ENCODE peak calls at places on chromosomes 13 and 19, in six cellular contexts. One of them, this sample, is unnamed.

GRCh38 chr13:111211789-111212516 is 96.8 kb downstream of the ARHGEF7 start:
- DNase-seq in iris pigment epithelial cell: peak; percentile 68
- DNase-seq in T-helper 1 cell: no peak
- DNase-seq in stimulated activated CD8-positive, alpha-beta memory T cell treated with anti-CD3 and anti-CD28 coated beads, Interleukin-4, amount 100 ng/mL, for 4 hours: no peak
- DNase-seq in LNCaP clone FGC: no peak
- DNase-seq in tibial nerve: no peak
- DNase-seq in this sample: peak; percentile 66

GRCh38 chr19:29587518-29587986 is 18.5 kb upstream of the POP4 start:
- DNase-seq in iris pigment epithelial cell: peak; percentile 2
- DNase-seq in tibial nerve: no peak
- DNase-seq in LNCaP clone FGC: no peak
- DNase-seq in stimulated activated CD8-positive, alpha-beta memory T cell treated with anti-CD3 and anti-CD28 coated beads, Interleukin-4, amount 100 ng/mL, for 4 hours: peak; percentile 45
- DNase-seq in T-helper 1 cell: no peak
- DNase-seq in this sample: no peak

GRCh38 chr13:32206097-32206740 is 108.9 kb downstream of the ZAR1L start:
- DNase-seq in T-helper 1 cell: no peak
- DNase-seq in tibial nerve: no peak
- DNase-seq in LNCaP clone FGC: peak; percentile 34
- DNase-seq in stimulated activated CD8-positive, alpha-beta memory T cell treated with anti-CD3 and anti-CD28 coated beads, Interleukin-4, amount 100 ng/mL, for 4 hours: no peak
- DNase-seq in iris pigment epithelial cell: no peak
- DNase-seq in this sample: peak; percentile 32

GRCh38 chr19:48569814-48570213 is 17.8 kb downstream of the SULT2B1 start:
- DNase-seq in stimulated activated CD8-positive, alpha-beta memory T cell treated with anti-CD3 and anti-CD28 coated beads, Interleukin-4, amount 100 ng/mL, for 4 hours: no peak
- DNase-seq in T-helper 1 cell: no peak
- DNase-seq in LNCaP clone FGC: no peak
- DNase-seq in iris pigment epithelial cell: peak; percentile 55
- DNase-seq in tibial nerve: no peak
- DNase-seq in this sample: peak; percentile 24

GRCh38 chr19:18750295-18750970 is 40.7 kb downstream of the COMP start:
- DNase-seq in tibial nerve: no peak
- DNase-seq in iris pigment epithelial cell: no peak
- DNase-seq in LNCaP clone FGC: no peak
- DNase-seq in stimulated activated CD8-positive, alpha-beta memory T cell treated with anti-CD3 and anti-CD28 coated beads, Interleukin-4, amount 100 ng/mL, for 4 hours: no peak
- DNase-seq in T-helper 1 cell: no peak
- DNase-seq in this sample: no peak

GRCh38 chr13:101455863-101456262 is 3.4 kb downstream of the ITGBL1 start:
- DNase-seq in T-helper 1 cell: no peak
- DNase-seq in LNCaP clone FGC: no peak
- DNase-seq in tibial nerve: no peak
- DNase-seq in iris pigment epithelial cell: peak; percentile 98
- DNase-seq in stimulated activated CD8-positive, alpha-beta memory T cell treated with anti-CD3 and anti-CD28 coated beads, Interleukin-4, amount 100 ng/mL, for 4 hours: no peak
- DNase-seq in this sample: peak; percentile 88

GRCh38 chr13:94433055-94433947 is 46.2 kb downstream of the DCT start:
- DNase-seq in iris pigment epithelial cell: no peak
- DNase-seq in tibial nerve: no peak
- DNase-seq in LNCaP clone FGC: no peak
- DNase-seq in T-helper 1 cell: no peak
- DNase-seq in stimulated activated CD8-positive, alpha-beta memory T cell treated with anti-CD3 and anti-CD28 coated beads, Interleukin-4, amount 100 ng/mL, for 4 hours: no peak
- DNase-seq in this sample: peak; percentile 85

GRCh38 chr19:44570984-44571684 is 41.7 kb upstream of the CEACAM20 start:
- DNase-seq in tibial nerve: peak; percentile 16
- DNase-seq in LNCaP clone FGC: peak; percentile 33
- DNase-seq in T-helper 1 cell: no peak
- DNase-seq in stimulated activated CD8-positive, alpha-beta memory T cell treated with anti-CD3 and anti-CD28 coated beads, Interleukin-4, amount 100 ng/mL, for 4 hours: no peak
- DNase-seq in iris pigment epithelial cell: peak; percentile 81
- DNase-seq in this sample: peak; percentile 90

GRCh38 chr19:38032151-38032550 is 125.1 kb downstream of the SIPA1L3 start:
- DNase-seq in tibial nerve: no peak
- DNase-seq in LNCaP clone FGC: no peak
- DNase-seq in iris pigment epithelial cell: no peak
- DNase-seq in T-helper 1 cell: no peak
- DNase-seq in stimulated activated CD8-positive, alpha-beta memory T cell treated with anti-CD3 and anti-CD28 coated beads, Interleukin-4, amount 100 ng/mL, for 4 hours: no peak
- DNase-seq in this sample: no peak

GRCh38 chr13:33249066-33249465 is 36.5 kb downstream of the STARD13 start:
- DNase-seq in stimulated activated CD8-positive, alpha-beta memory T cell treated with anti-CD3 and anti-CD28 coated beads, Interleukin-4, amount 100 ng/mL, for 4 hours: no peak
- DNase-seq in tibial nerve: no peak
- DNase-seq in iris pigment epithelial cell: peak; percentile 90
- DNase-seq in T-helper 1 cell: no peak
- DNase-seq in LNCaP clone FGC: no peak
- DNase-seq in this sample: no peak

GRCh38 chr13:104001766-104002165 is 935.5 kb upstream of the SLC10A2 start:
- DNase-seq in stimulated activated CD8-positive, alpha-beta memory T cell treated with anti-CD3 and anti-CD28 coated beads, Interleukin-4, amount 100 ng/mL, for 4 hours: no peak
- DNase-seq in LNCaP clone FGC: no peak
- DNase-seq in tibial nerve: no peak
- DNase-seq in iris pigment epithelial cell: no peak
- DNase-seq in T-helper 1 cell: no peak
- DNase-seq in this sample: no peak

GRCh38 chr19:12055784-12056183 is 3.0 kb upstream of the ZNF878 start:
- DNase-seq in tibial nerve: no peak
- DNase-seq in stimulated activated CD8-positive, alpha-beta memory T cell treated with anti-CD3 and anti-CD28 coated beads, Interleukin-4, amount 100 ng/mL, for 4 hours: no peak
- DNase-seq in T-helper 1 cell: no peak
- DNase-seq in LNCaP clone FGC: no peak
- DNase-seq in iris pigment epithelial cell: no peak
- DNase-seq in this sample: no peak

GRCh38 chr13:45231722-45232121 is 30.9 kb upstream of the KCTD4 start:
- DNase-seq in tibial nerve: no peak
- DNase-seq in LNCaP clone FGC: no peak
- DNase-seq in iris pigment epithelial cell: peak; percentile 41
- DNase-seq in T-helper 1 cell: no peak
- DNase-seq in stimulated activated CD8-positive, alpha-beta memory T cell treated with anti-CD3 and anti-CD28 coated beads, Interleukin-4, amount 100 ng/mL, for 4 hours: no peak
- DNase-seq in this sample: peak; percentile 56

GRCh38 chr13:30301827-30302226 is 5.5 kb downstream of the KATNAL1 start:
- DNase-seq in stimulated activated CD8-positive, alpha-beta memory T cell treated with anti-CD3 and anti-CD28 coated beads, Interleukin-4, amount 100 ng/mL, for 4 hours: no peak
- DNase-seq in LNCaP clone FGC: no peak
- DNase-seq in tibial nerve: no peak
- DNase-seq in iris pigment epithelial cell: peak; percentile 29
- DNase-seq in T-helper 1 cell: no peak
- DNase-seq in this sample: no peak

GRCh38 chr13:21476893-21477472 is 17.9 kb upstream of the ZDHHC20 start:
- DNase-seq in LNCaP clone FGC: no peak
- DNase-seq in stimulated activated CD8-positive, alpha-beta memory T cell treated with anti-CD3 and anti-CD28 coated beads, Interleukin-4, amount 100 ng/mL, for 4 hours: peak; percentile 51
- DNase-seq in iris pigment epithelial cell: peak; percentile 76
- DNase-seq in T-helper 1 cell: peak; percentile 53
- DNase-seq in tibial nerve: peak; percentile 44
- DNase-seq in this sample: peak; percentile 93

This sample was measured in cardiac muscle cell.